ENCODE peak calls at places on chromosome 15, in six cellular contexts. M is transverse colon, V is AG09309, R is cardiac fibroblast, C is heart left ventricle, S is left lung. H is an unnamed sample.

GRCh38 chr15:60110909-60111308 is 106.8 kb downstream of the FOXB1 start:
- DNase-seq in V (no peak), C (no peak), M (no peak), S (no peak), R (no peak), H (no peak)

GRCh38 chr15:30953731-30954378 is 37.6 kb downstream of the MTMR10 start:
- DNase-seq in R (peak; percentile 75), M (no peak), C (no peak), V (peak; percentile 64), S (peak; percentile 81), H (peak; percentile 82)

GRCh38 chr15:69701198-69701597 is 248.6 kb downstream of the RPLP1 start:
- DNase-seq in M (no peak), V (no peak), S (no peak), R (no peak), C (no peak), H (no peak)

GRCh38 chr15:101469520-101470288 is 19.8 kb downstream of the PCSK6 start:
- DNase-seq in V (no peak), R (no peak), M (no peak), C (no peak), S (no peak), H (no peak)

GRCh38 chr15:94970096-94970495 is 738.7 kb downstream of the MCTP2 start:
- DNase-seq in V (no peak), R (no peak), M (no peak), C (no peak), S (no peak), H (no peak)

GRCh38 chr15:68843425-68844311 is 23.0 kb upstream of the ANP32A start:
- DNase-seq in S (peak; percentile 82), R (peak; percentile 17), M (peak; percentile 10), C (peak; percentile 11), V (no peak), H (peak; percentile 24)

GRCh38 chr15:39730552-39730951 is 52.1 kb downstream of the FSIP1 start:
- DNase-seq in R (no peak), S (no peak), V (no peak), C (no peak), M (peak; percentile 14), H (no peak)

GRCh38 chr15:49169880-49170597 is at the start of gene GALK2:
- DNase-seq in S (peak; percentile 92), R (peak; percentile 88), C (peak; percentile 82), V (no peak), M (peak; percentile 92), H (peak; percentile 85)

GRCh38 chr15:36358094-36358961 is 221.1 kb upstream of the CDIN1 start:
- DNase-seq in R (peak; percentile 65), S (no peak), M (no peak), C (no peak), V (peak; percentile 55), H (peak; percentile 61)

DNA sequence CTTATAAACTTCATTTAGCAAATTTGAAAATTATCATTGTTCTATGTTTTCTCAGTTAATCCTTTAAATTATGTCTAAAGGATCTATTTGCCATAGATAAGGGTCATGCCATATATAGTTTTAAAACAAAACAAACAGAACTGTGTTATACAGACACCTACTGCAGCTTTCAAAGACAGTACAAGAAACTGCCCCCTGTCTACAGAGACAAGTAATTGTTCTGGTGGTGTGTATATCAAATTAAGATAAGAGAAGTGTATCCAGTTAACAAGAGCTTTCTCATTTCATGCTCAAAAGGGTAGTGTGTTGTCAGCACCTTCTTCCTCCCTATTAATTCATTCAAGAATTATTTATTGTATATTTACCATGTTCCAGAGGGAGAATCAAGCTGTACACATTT is 201.2 kb downstream of the FMN1 start:
- DNase-seq in C (no peak), M (no peak), R (peak; percentile 46), S (no peak), V (no peak), H (peak; percentile 31)
- TF ChIP-seq CTCF in C (no peak), M (peak; percentile 17), R (peak; percentile 32), S (no peak), V (peak; percentile 42), H (peak; percentile 49)

DNA sequence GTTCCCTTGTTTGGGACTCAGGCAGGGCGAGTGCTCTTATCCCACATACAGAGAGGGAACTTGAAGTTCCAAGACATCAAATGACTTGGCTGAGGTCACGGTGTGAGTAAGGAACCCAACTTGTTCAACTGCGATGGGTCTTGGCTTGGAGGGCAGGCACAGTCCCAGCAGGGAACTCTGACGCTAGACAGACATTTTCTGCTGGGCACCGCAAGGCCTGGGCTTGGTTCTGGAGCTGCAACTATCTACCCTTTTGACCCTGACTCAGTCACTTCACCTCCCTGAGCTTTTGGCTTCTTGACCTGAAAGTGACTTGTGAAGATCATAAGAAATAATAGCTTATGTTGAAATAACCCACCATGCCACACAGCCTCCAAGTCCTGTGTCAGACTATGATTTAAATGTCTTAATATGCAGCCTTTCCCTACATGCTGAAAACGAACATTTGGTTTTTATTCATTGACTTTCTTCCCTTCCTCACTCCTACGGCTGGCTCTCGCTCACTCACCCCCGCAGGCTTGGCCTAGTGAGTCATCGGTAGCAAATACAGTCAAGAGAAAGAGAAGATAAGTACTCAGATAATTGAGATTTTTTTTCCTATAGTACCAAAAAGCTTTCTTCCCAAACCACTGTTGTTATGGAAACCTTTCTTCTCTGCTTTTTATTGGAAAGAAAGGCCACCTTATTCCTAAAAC is 178.5 kb downstream of the ATP10A start:
- DNase-seq in R (peak; percentile 80), S (no peak), C (no peak), M (no peak), V (peak; percentile 69), H (peak; percentile 73)
- H3K4me3 ChIP-seq in R (no peak overlapping the region), S (no peak overlapping the region), C (no peak overlapping the region), M (no peak overlapping the region), V (no peak overlapping the region), H (no peak overlapping the region)

GRCh38 chr15:44265757-44266156 is 22.8 kb upstream of the GOLM2 start:
- DNase-seq in V (no peak), R (no peak), M (no peak), S (no peak), C (no peak), H (no peak)
- TF ChIP-seq CTCF in V (no peak), R (no peak), M (no peak), S (no peak), C (no peak), H (no peak)

GRCh38 chr15:73460662-73461061 is 17.7 kb downstream of the REC114 start:
- DNase-seq in C (no peak), V (no peak), S (no peak), R (no peak), M (no peak), H (no peak)

GRCh38 chr15:73467758-73468157 is 24.8 kb downstream of the REC114 start:
- DNase-seq in M (no peak), V (no peak), S (no peak), C (no peak), R (no peak), H (no peak)

GRCh38 chr15:73464602-73465001 is 21.6 kb downstream of the REC114 start:
- DNase-seq in V (no peak), R (no peak), S (no peak), M (no peak), C (no peak), H (no peak)
- H3K4me3 ChIP-seq in V (no peak overlapping the region), R (no peak overlapping the region), S (no peak overlapping the region), M (no peak overlapping the region), C (no peak overlapping the region), H (no peak overlapping the region)

DNA sequence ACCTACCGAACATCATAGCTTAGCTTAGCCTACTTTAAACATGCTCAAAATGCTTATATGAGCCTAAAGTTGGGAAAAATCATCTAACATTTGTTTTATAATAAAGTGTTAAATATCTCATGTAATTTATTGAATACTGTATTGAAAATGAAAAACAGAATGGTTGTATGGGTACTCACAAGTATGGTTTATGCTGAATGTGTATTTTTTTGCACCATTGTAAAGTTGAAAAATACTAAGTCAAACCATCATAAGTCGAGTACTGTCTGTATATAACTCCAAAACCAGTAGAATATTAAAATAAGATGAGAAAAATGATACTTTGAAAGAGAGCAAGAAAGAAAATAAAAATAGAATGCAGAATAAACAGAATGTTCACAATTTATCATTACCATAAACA is 115.7 kb downstream of the ZNF280D start:
- DNase-seq in M (no peak), C (no peak), R (no peak), V (no peak), S (no peak), H (no peak)
- TF ChIP-seq CTCF in M (no peak), C (no peak), R (no peak), V (no peak), S (no peak), H (no peak)

DNA sequence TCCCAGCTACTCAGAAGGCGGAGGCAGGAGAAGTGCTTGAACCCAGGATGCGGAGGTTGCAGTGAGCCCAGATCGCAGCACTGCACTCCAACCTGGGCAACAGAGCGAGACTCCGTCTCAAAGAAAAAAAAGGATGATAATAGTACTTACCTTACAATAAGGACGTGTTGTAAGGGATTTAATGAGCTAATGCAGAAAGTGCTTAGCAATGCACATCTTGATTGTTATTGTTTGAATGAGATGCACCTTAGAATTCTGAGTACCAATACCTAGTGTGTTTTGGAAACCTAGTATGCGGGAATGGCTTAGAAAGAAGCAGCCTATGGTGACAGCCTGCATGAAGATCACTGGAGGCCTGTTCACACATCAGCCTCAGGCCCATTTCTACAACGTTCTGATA is 19.5 kb downstream of the SNUPN start:
- DNase-seq in V (no peak), S (no peak), R (no peak), M (no peak), C (no peak), H (no peak)
- H3K4me3 ChIP-seq in V (no peak overlapping the region), S (no peak overlapping the region), R (no peak overlapping the region), M (no peak overlapping the region), C (no peak overlapping the region), H (no peak overlapping the region)

GRCh38 chr15:33161209-33161608 is 33.3 kb downstream of the FMN1 start:
- DNase-seq in C (no peak), R (no peak), V (no peak), M (no peak), S (no peak), H (no peak)

GRCh38 chr15:33160581-33161165 is 33.8 kb downstream of the FMN1 start:
- DNase-seq in R (peak; percentile 13), M (no peak), V (no peak), C (no peak), S (no peak), H (no peak)

GRCh38 chr15:33157636-33158035 is 36.9 kb downstream of the FMN1 start:
- DNase-seq in M (no peak), S (no peak), V (no peak), R (no peak), C (no peak), H (no peak)

GRCh38 chr15:33158359-33158758 is 36.2 kb downstream of the FMN1 start:
- DNase-seq in C (no peak), S (no peak), M (no peak), V (no peak), R (no peak), H (no peak)

GRCh38 chr15:33160054-33160453 is 34.5 kb downstream of the FMN1 start:
- DNase-seq in C (no peak), R (no peak), M (no peak), S (no peak), V (no peak), H (no peak)
- TF ChIP-seq CTCF in C (no peak), R (no peak), M (no peak), S (no peak), V (no peak), H (no peak)